ENCODE peak calls at places on chromosomes 13 and 19, in ten cellular contexts. F is activated naive CD4-positive, alpha-beta T cell treated with anti-CD3 and anti-CD28 coated beads for 36 hours; U is KBM-7; J is renal cortical epithelial cell; Y is stimulated activated CD4-positive, alpha-beta T cell treated with anti-CD3 and anti-CD28 coated beads, Interleukin-12 subunit alpha, Interleukin-12 subunit beta, amount 100 ng/mL, for 24 hours; Z is GM04504; L is aorta; O is HT1080; N is H7; X is BE2C. G is an unnamed sample.

GRCh38 chr19:29662278-29662603 is 3.0 kb upstream of the PLEKHF1 start:
- DNase-seq in F (no peak), U (no peak), J (no peak), Y (no peak), Z (no peak), L (no peak), O (no peak), N (no peak), X (no peak), G (no peak)

GRCh38 chr19:36051637-36052036 is 2.4 kb downstream of the THAP8 start:
- DNase-seq in F (no peak), U (no peak), J (no peak), Y (no peak), Z (no peak), L (no peak), O (no peak), N (no peak), X (no peak), G (no peak)

GRCh38 chr19:32789429-32789828 is 69.9 kb downstream of the TDRD12 start:
- DNase-seq in F (no peak), U (no peak), J (no peak), Y (no peak), Z (no peak), L (no peak), O (no peak), N (no peak), X (no peak), G (no peak)

GRCh38 chr13:97460004-97460756 is 26.2 kb downstream of the RAP2A start:
- DNase-seq in F (peak; percentile 18), U (no peak), J (no peak), Y (no peak), Z (no peak), L (no peak), O (no peak), N (no peak), X (no peak), G (no peak)

GRCh38 chr19:13996928-13997636 is 9.0 kb downstream of the RFX1 start:
- DNase-seq in F (no peak), U (no peak), J (no peak), Y (no peak), Z (no peak), L (peak; percentile 55), O (no peak), N (peak; percentile 45), X (no peak), G (no peak)

GRCh38 chr19:6233827-6234511 is 45.8 kb downstream of the MLLT1 start:
- DNase-seq in F (no peak), U (peak; percentile 62), J (no peak), Y (no peak), Z (no peak), L (peak; percentile 82), O (no peak), N (peak; percentile 73), X (peak; percentile 67), G (no peak)

GRCh38 chr19:32355309-32355708 is 9.9 kb downstream of the ZNF507 start:
- DNase-seq in F (no peak), U (no peak), J (no peak), Y (no peak), Z (no peak), L (no peak), O (no peak), N (no peak), X (no peak), G (no peak)

GRCh38 chr13:39655569-39656324 is at the start of gene COG6:
- DNase-seq in F (peak; percentile 93), U (peak; percentile 94), J (peak; percentile 75), Y (peak; percentile 91), Z (peak; percentile 51), L (peak; percentile 98), O (peak; percentile 86), N (peak; percentile 86), X (peak; percentile 92), G (peak; percentile 78)